ENCODE peak calls at places on chromosomes 3 and 15, in eight cellular contexts. J, X, D, A, M, O, N and Y are unnamed samples.

GRCh38 chr3:105866656-105867653 is 1.9 kb downstream of the CBLB start:
- DNase-seq in O (peak), X (no peak), A (peak), J (peak), N (no peak), M (no peak), D (no peak), Y (peak)

GRCh38 chr3:194397757-194398312 is 1.2 kb downstream of the GP5 start:
- DNase-seq in X (no peak), N (no peak), D (no peak), J (no peak), M (no peak), A (no peak), O (peak), Y (peak)

GRCh38 chr3:51712963-51713362 is 6.1 kb downstream of the GRM2 start:
- DNase-seq in D (no peak), O (no peak), A (no peak), N (no peak), X (no peak), M (no peak), J (no peak), Y (no peak)

GRCh38 chr3:189981668-189982067 is 139.0 kb downstream of the P3H2 start:
- DNase-seq in X (no peak), M (no peak), D (no peak), O (peak), N (no peak), A (peak), J (no peak), Y (no peak)

GRCh38 chr3:46092704-46093085 is 65.4 kb upstream of the XCR1 start:
- DNase-seq in O (no peak), X (no peak), A (no peak), D (no peak), M (no peak), J (peak), N (no peak), Y (no peak)

GRCh38 chr3:34008191-34008590 is 209.8 kb downstream of the PDCD6IP start:
- DNase-seq in M (no peak), O (no peak), X (no peak), J (no peak), A (peak), D (no peak), N (no peak), Y (peak)

GRCh38 chr3:165206454-165207266 is 10.5 kb upstream of the SLITRK3 start:
- DNase-seq in A (peak), D (peak), J (peak), X (peak), N (peak), M (no peak), O (peak), Y (peak)

GRCh38 chr3:82044918-82045715 is 283.7 kb upstream of the GBE1 start:
- DNase-seq in A (no peak), O (no peak), M (no peak), D (no peak), J (no peak), N (no peak), X (no peak), Y (no peak)

GRCh38 chr15:69509131-69509530 is 56.5 kb downstream of the RPLP1 start:
- DNase-seq in N (no peak), J (no peak), X (no peak), A (no peak), O (no peak), D (no peak), M (no peak), Y (no peak)

GRCh38 chr3:71721721-71722157 is 3.5 kb downstream of the EIF4E3 start:
- DNase-seq in X (no peak), A (no peak), M (no peak), N (no peak), O (no peak), J (no peak), D (no peak), Y (no peak)

GRCh38 chr15:100761253-100761935 is 118.2 kb upstream of the ALDH1A3 start:
- DNase-seq in N (no peak), O (no peak), M (no peak), A (no peak), J (no peak), X (no peak), D (no peak), Y (no peak)

GRCh38 chr3:169060037-169060436 is 603.5 kb downstream of the MECOM start:
- DNase-seq in J (no peak), O (peak), N (no peak), A (peak), D (no peak), X (no peak), M (no peak), Y (no peak)
- TF ChIP-seq CTCF in J (no peak), O (no peak), N (no peak), A (no peak), D (no peak), X (no peak), M (no peak), Y (no peak)

GRCh38 chr15:79496838-79497237 is 64.7 kb downstream of the MINAR1 start:
- DNase-seq in O (no peak), D (no peak), A (no peak), N (no peak), J (no peak), M (no peak), X (no peak), Y (no peak)
- TF ChIP-seq CTCF in O (no peak), D (no peak), A (no peak), N (no peak), J (no peak), M (no peak), X (no peak), Y (no peak)

GRCh38 chr15:58003810-58004209 is 61.7 kb downstream of the ALDH1A2 start:
- DNase-seq in A (no peak), M (no peak), N (no peak), J (no peak), X (no peak), O (no peak), D (no peak), Y (no peak)
- TF ChIP-seq CTCF in A (no peak), M (no peak), N (no peak), J (no peak), X (no peak), O (no peak), D (no peak), Y (no peak)

GRCh38 chr15:50149090-50149489 is 30.1 kb upstream of the ATP8B4 start:
- DNase-seq in O (no peak), A (no peak), N (no peak), J (no peak), D (no peak), M (no peak), X (no peak), Y (no peak)

GRCh38 chr15:50150349-50150748 is 31.3 kb upstream of the ATP8B4 start:
- DNase-seq in O (no peak), M (no peak), J (no peak), X (no peak), N (no peak), D (no peak), A (no peak), Y (no peak)

GRCh38 chr15:50146661-50147060 is 27.6 kb upstream of the ATP8B4 start:
- DNase-seq in A (no peak), N (no peak), M (no peak), O (no peak), D (no peak), J (no peak), X (no peak), Y (no peak)

GRCh38 chr15:50150851-50151250 is 31.1 kb upstream of the SLC27A2 start:
- DNase-seq in A (no peak), D (no peak), X (no peak), J (no peak), M (no peak), N (no peak), O (no peak), Y (no peak)

DNA sequence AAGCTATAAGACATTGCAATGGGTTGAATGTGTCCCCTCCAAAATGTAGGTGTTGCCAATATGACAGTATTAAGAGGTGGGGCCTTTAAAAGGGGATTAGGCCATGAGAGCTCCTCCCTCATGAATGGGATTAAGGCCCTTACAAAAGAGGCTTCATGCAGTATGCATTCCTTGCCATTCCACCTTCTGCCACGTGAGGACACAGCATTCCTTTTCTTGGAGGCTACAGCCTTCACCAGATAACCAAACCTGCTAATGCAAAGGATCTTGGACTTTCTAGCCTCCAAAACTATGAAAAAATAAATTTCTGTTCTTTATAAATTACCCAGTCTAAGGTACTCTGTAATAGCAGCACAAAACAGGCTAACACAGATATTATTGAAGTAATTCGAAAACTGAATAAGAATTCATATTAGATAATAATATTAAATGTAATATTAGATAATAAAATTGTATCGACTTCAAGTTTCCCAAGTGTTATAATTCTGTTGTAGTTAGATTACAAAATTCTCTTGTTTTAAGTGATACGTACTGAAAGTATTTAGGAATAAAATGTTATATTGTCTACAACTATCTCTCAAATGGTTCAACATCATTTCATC is 29.4 kb upstream of the ATP8B4 start:
- DNase-seq in O (peak), D (no peak), A (peak), J (no peak), M (no peak), X (peak), N (peak), Y (peak)
- TF ChIP-seq CTCF in O (peak), D (peak), A (peak), J (peak), M (peak), X (peak), N (peak), Y (peak)